ENCODE peak calls at places on chromosomes 6 and 20, in eight cellular contexts. S is SK-N-MC; P is small intestine; Z is fibroblast of lung; G is left ventricle myocardium inferior; M is effector memory CD4-positive, alpha-beta T cell; H is substantia nigra; R is CD8-positive, alpha-beta T cell. Q is an unnamed sample.
A peak's percentile ranks its signal among the peaks of the same experiment; 100 is the strongest.

GRCh38 chr20:8331740-8332412 is 199.8 kb downstream of the PLCB1 start:
- DNase-seq in S (no peak), P (no peak), Z (peak; percentile 77), G (peak; percentile 19), M (no peak), H (no peak), R (no peak), Q (no peak)

GRCh38 chr6:77401231-77401630 is 62.1 kb downstream of the HTR1B start:
- DNase-seq in S (no peak), P (no peak), Z (no peak), G (no peak), M (no peak), H (no peak), R (no peak), Q (no peak)

GRCh38 chr6:75735491-75736186 is 13.4 kb upstream of the MYO6 start:
- DNase-seq in S (no peak), P (peak; percentile 85), Z (peak; percentile 26), G (no peak), M (no peak), H (no peak), R (no peak), Q (no peak)

GRCh38 chr20:53321596-53321995 is 272.0 kb downstream of the ZNF217 start:
- DNase-seq in S (no peak), P (no peak), Z (no peak), G (no peak), M (no peak), H (no peak), R (no peak), Q (no peak)

GRCh38 chr6:138577151-138577915 is 78.0 kb upstream of the NHSL1 start:
- DNase-seq in S (no peak), P (no peak), Z (no peak), G (no peak), M (no peak), H (no peak), R (no peak), Q (no peak)

GRCh38 chr6:34315780-34316179 is 67.0 kb upstream of the SMIM29 start:
- DNase-seq in S (no peak), P (no peak), Z (no peak), G (no peak), M (no peak), H (no peak), R (no peak), Q (no peak)

GRCh38 chr20:25273046-25273445 is 25.2 kb downstream of the PYGB start:
- DNase-seq in S (no peak), P (no peak), Z (no peak), G (peak; percentile 14), M (no peak), H (no peak), R (no peak), Q (no peak)

GRCh38 chr20:43799150-43799711 is 72.4 kb upstream of the GTSF1L start:
- DNase-seq in S (no peak), P (no peak), Z (peak; percentile 25), G (no peak), M (no peak), H (no peak), R (no peak), Q (no peak)

GRCh38 chr20:32539817-32540675 is 45.1 kb downstream of the NOL4L start:
- DNase-seq in S (no peak), P (peak; percentile 62), Z (no peak), G (no peak), M (peak; percentile 57), H (no peak), R (peak; percentile 85), Q (no peak)

GRCh38 chr6:22343864-22344263 is 47.0 kb upstream of the PRL start:
- DNase-seq in S (no peak), P (no peak), Z (no peak), G (no peak), M (no peak), H (no peak), R (no peak), Q (no peak)

GRCh38 chr20:17615645-17616479 is 46.0 kb downstream of the DSTN start:
- DNase-seq in S (no peak), P (no peak), Z (no peak), G (no peak), M (no peak), H (no peak), R (no peak), Q (no peak)

GRCh38 chr20:57398231-57398821 is 7.1 kb downstream of the RBM38 start:
- DNase-seq in S (no peak), P (peak; percentile 54), Z (no peak), G (peak; percentile 42), M (peak; percentile 94), H (no peak), R (peak; percentile 96), Q (peak; percentile 78)

GRCh38 chr6:37289931-37290330 is 32.0 kb upstream of the TMEM217 start:
- DNase-seq in S (no peak), P (no peak), Z (no peak), G (no peak), M (peak; percentile 9), H (no peak), R (no peak), Q (no peak)

GRCh38 chr6:24054388-24054787 is 71.6 kb upstream of the NRSN1 start:
- DNase-seq in S (no peak), P (no peak), Z (no peak), G (no peak), M (no peak), H (no peak), R (no peak), Q (no peak)

GRCh38 chr6:155402656-155403304 is 52.9 kb downstream of the NOX3 start:
- DNase-seq in S (no peak), P (no peak), Z (no peak), G (no peak), M (no peak), H (no peak), R (no peak), Q (no peak)

GRCh38 chr6:20826378-20826777 is 292.1 kb downstream of the CDKAL1 start:
- DNase-seq in S (no peak), P (no peak), Z (peak; percentile 46), G (no peak), M (no peak), H (no peak), R (no peak), Q (no peak)

GRCh38 chr6:77123527-77123926 is 339.8 kb downstream of the HTR1B start:
- DNase-seq in S (no peak), P (no peak), Z (no peak), G (no peak), M (no peak), H (no peak), R (no peak), Q (no peak)

DNA sequence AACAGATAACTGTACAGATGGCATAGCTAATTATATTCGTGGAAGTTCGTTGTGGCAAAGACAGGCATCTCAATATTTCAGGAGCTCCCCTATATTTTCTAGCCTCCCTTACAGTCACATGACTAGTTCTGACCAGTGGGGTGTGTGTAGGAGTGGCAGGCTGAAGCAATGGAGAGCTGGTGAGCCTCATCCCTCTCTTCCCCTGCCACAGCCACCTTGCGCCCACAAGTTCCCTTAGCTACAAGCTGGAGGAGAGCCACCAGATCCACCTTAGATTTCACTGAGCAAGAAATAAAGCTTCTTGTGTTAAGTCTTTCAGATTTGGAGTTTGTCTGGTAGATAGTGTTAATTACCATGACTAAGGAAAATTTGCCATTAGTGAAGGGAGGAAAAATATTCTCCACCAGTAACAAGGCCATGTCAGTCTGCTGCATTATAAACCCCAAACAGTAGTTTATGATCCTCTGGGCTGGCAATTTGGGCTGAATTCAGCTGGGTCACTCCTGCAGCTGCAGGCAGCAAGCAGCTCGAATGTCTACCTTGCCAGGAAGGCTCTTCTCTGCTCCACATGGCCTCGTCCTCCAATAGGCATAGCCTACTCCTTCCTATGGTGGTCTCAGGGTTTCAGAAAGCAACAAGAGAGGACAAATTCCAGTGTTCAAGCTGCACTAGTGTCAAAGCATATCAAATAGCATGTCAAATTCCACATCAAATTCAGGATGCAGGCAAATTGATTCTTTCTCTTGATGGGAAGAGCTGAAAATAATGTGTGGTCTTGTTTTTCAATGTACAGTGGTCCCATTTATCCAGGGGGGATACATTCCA is 7.4 kb upstream of the RBCK1 start:
- DNase-seq in S (no peak), P (peak; percentile 18), Z (no peak), G (no peak), M (no peak), H (no peak), R (no peak), Q (no peak)
- H3K27ac ChIP-seq in S (no peak overlapping the region), P (peak overlapping the region; percentile 37), Z (no peak overlapping the region), G (no peak overlapping the region), M (no peak overlapping the region), H (no peak overlapping the region), R (no peak overlapping the region), Q (no peak overlapping the region)

DNA sequence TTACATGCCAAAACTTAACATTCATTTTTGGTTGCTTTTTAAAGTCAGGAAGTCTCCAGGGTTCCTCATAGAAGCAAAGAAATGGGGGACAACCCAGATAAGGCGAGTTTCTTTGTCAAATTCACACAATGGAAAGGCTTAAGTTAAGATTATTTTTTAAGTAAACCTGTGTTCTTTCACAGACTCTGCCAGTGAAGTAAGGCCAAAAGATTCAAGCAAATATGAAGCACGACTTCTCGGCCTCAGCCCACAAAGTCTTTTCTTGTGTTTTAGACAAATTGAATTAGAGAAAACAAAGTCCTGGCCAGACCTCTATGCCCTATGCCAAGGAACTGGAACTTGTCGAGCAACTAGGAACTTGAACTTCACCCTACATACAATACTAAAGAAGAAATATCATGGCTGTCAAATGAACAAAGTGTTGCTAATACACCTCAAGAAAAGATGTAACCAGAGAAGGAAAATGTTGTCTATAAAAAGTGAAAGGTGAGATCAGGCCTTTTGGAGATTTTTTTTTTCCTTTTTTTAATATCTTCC is 540.0 kb upstream of the JARID2 start:
- DNase-seq in S (no peak), P (peak; percentile 19), Z (peak; percentile 59), G (no peak), M (no peak), H (no peak), R (no peak), Q (no peak)
- H3K27ac ChIP-seq in S (peak overlapping the region; percentile 26), P (peak overlapping the region; percentile 26), Z (peak overlapping the region; percentile 87), G (peak overlapping the region; percentile 74), M (no peak overlapping the region), H (no peak overlapping the region), R (no peak overlapping the region), Q (peak overlapping the region; percentile 70)

GRCh38 chr6:53795254-53795701 is 473 bp downstream of the LRRC1 start:
- DNase-seq in S (no peak), P (peak; percentile 36), Z (no peak), G (no peak), M (no peak), H (no peak), R (no peak), Q (no peak)

GRCh38 chr6:53796451-53796780 is 1.6 kb downstream of the LRRC1 start:
- DNase-seq in S (peak; percentile 16), P (no peak), Z (no peak), G (no peak), M (no peak), H (no peak), R (no peak), Q (no peak)

GRCh38 chr6:53797304-53797703 is 2.5 kb downstream of the LRRC1 start:
- DNase-seq in S (no peak), P (no peak), Z (no peak), G (no peak), M (no peak), H (no peak), R (no peak), Q (no peak)

GRCh38 chr6:53795702-53796450 is 1.1 kb downstream of the LRRC1 start:
- DNase-seq in S (no peak), P (peak; percentile 86), Z (no peak), G (peak; percentile 29), M (no peak), H (no peak), R (peak; percentile 50), Q (no peak)

GRCh38 chr6:53796791-53797190 is 2.0 kb downstream of the LRRC1 start:
- DNase-seq in S (no peak), P (no peak), Z (no peak), G (no peak), M (no peak), H (no peak), R (no peak), Q (no peak)
- H3K27ac ChIP-seq in S (no peak overlapping the region), P (peak overlapping the region; percentile 68), Z (no peak overlapping the region), G (no peak overlapping the region), M (no peak overlapping the region), H (peak overlapping the region; percentile 76), R (no peak overlapping the region), Q (no peak overlapping the region)

GRCh38 chr6:157218371-157219198 is 104.7 kb downstream of the TMEM242 start:
- DNase-seq in S (no peak), P (peak; percentile 55), Z (no peak), G (no peak), M (no peak), H (no peak), R (no peak), Q (no peak)
- H3K27ac ChIP-seq in S (no peak overlapping the region), P (no peak overlapping the region), Z (no peak overlapping the region), G (no peak overlapping the region), M (no peak overlapping the region), H (no peak overlapping the region), R (no peak overlapping the region), Q (no peak overlapping the region)

Q was measured in gastrocnemius medialis.